ENCODE peak calls at places on chromosomes 16 and 17, in eight cellular contexts. F is COR-L47; X is NCI-H748 treated with DMSO at 0.1 percent for 48 hours; B is AG08395; H is H7; O is stimulated activated effector memory CD8-positive, alpha-beta T cell treated with anti-CD3 and anti-CD28 coated beads, Interleukin-12 subunit alpha, Interleukin-12 subunit beta, amount 100 ng/mL, for 72 hours; C is EH; M is stimulated activated CD8-positive, alpha-beta memory T cell treated with anti-CD3 and anti-CD28 coated beads, Interleukin-12 subunit alpha, Interleukin-12 subunit beta, amount 100 ng/mL, for 4 hours. Q is an unnamed sample.

GRCh38 chr16:28884045-28884444 is 5.8 kb downstream of the ATP2A1 start:
- DNase-seq in H (no peak), F (no peak), B (no peak), O (no peak), M (no peak), C (no peak), X (no peak), Q (no peak)

GRCh38 chr16:3789375-3790067 is 72.2 kb upstream of the TRAP1 start:
- DNase-seq in M (no peak), O (no peak), H (no peak), C (no peak), X (no peak), B (no peak), F (no peak), Q (no peak)

GRCh38 chr17:80308672-80309517 is 48.2 kb downstream of the RNF213 start:
- DNase-seq in M (no peak), H (no peak), C (no peak), B (no peak), O (no peak), F (no peak), X (no peak), Q (peak; percentile 23)

GRCh38 chr17:77690271-77691161 is 268.0 kb upstream of the TNRC6C start:
- DNase-seq in C (peak; percentile 37), M (no peak), H (no peak), X (no peak), O (no peak), F (peak; percentile 13), B (peak; percentile 27), Q (no peak)

GRCh38 chr17:21283482-21284318 is 811 bp upstream of the MAP2K3 start:
- DNase-seq in H (peak; percentile 68), C (peak; percentile 55), X (peak; percentile 48), M (no peak), B (no peak), O (no peak), F (no peak), Q (peak; percentile 53)

GRCh38 chr17:40474419-40475002 is 26.9 kb downstream of the TNS4 start:
- DNase-seq in X (no peak), M (no peak), O (no peak), F (no peak), H (no peak), B (no peak), C (no peak), Q (no peak)

GRCh38 chr16:89133457-89134127 is 38.0 kb upstream of the CDH15 start:
- DNase-seq in X (no peak), F (no peak), O (no peak), B (no peak), M (no peak), C (no peak), H (no peak), Q (no peak)

GRCh38 chr16:89395150-89396142 is 94.9 kb downstream of the ANKRD11 start:
- DNase-seq in F (no peak), O (no peak), H (peak; percentile 52), M (no peak), X (no peak), C (peak; percentile 98), B (peak; percentile 99), Q (peak; percentile 92)

GRCh38 chr16:10181196-10182162 is 749 bp downstream of the GRIN2A start:
- DNase-seq in M (no peak), C (peak; percentile 62), H (peak; percentile 94), B (peak; percentile 80), X (peak; percentile 56), O (peak; percentile 62), F (no peak), Q (peak; percentile 47)

GRCh38 chr17:13694934-13695333 is 93.2 kb upstream of the HS3ST3A1 start:
- DNase-seq in X (no peak), O (no peak), H (no peak), B (no peak), C (no peak), F (no peak), M (no peak), Q (no peak)

GRCh38 chr17:79109584-79109983 is 35.0 kb downstream of the ENGASE start:
- DNase-seq in H (peak; percentile 93), B (no peak), C (no peak), X (no peak), F (no peak), M (no peak), O (no peak), Q (no peak)

GRCh38 chr16:56999409-57000270 is 10.3 kb downstream of the NLRC5 start:
- DNase-seq in M (no peak), O (peak; percentile 75), C (no peak), F (no peak), H (peak; percentile 16), B (no peak), X (no peak), Q (peak; percentile 41)

GRCh38 chr16:50538411-50539052 is 9.7 kb upstream of the NKD1 start:
- DNase-seq in X (no peak), H (no peak), C (peak; percentile 57), O (no peak), F (no peak), M (no peak), B (no peak), Q (no peak)

GRCh38 chr16:10256855-10257641 is 74.8 kb upstream of the GRIN2A start:
- DNase-seq in H (peak; percentile 89), O (peak; percentile 63), C (peak; percentile 34), M (peak; percentile 2), X (peak; percentile 13), B (peak; percentile 57), F (no peak), Q (peak; percentile 0)

GRCh38 chr17:82668631-82669099 is 20.4 kb upstream of the WDR45B start:
- DNase-seq in M (no peak), X (no peak), B (peak; percentile 65), C (peak; percentile 78), F (no peak), O (peak; percentile 58), H (peak; percentile 94), Q (peak; percentile 78)

GRCh38 chr17:19546289-19547065 is 12.8 kb downstream of the SLC47A1 start:
- DNase-seq in M (no peak), H (no peak), F (no peak), B (no peak), X (no peak), O (no peak), C (no peak), Q (no peak)